ENCODE peak calls at places on chromosome 4, in ten cellular contexts. M is CD8-positive, alpha-beta T cell; P is Peyer's patch; F is HCT116; J is GM23248; K is body of pancreas; L is cardiac muscle cell; A is brain microvascular endothelial cell; C is endodermal cell; Y is aorta. V is an unnamed sample.

GRCh38 chr4:21009956-21010355 is 309.7 kb downstream of the PACRGL start:
- DNase-seq in M (no peak), K (no peak), C (no peak), J (no peak), L (no peak), F (no peak), A (no peak), P (no peak), Y (no peak), V (no peak)

GRCh38 chr4:78612398-78613005 is 60.9 kb downstream of the ANXA3 start:
- DNase-seq in F (no peak), P (peak; percentile 68), M (no peak), A (peak; percentile 46), K (peak; percentile 35), Y (no peak), L (peak; percentile 35), C (no peak), J (peak; percentile 77), V (no peak)

GRCh38 chr4:37431417-37431743 is 186.8 kb downstream of the NWD2 start:
- DNase-seq in A (no peak), J (no peak), M (no peak), L (no peak), K (no peak), C (no peak), P (no peak), Y (no peak), F (no peak), V (no peak)

GRCh38 chr4:6561173-6561516 is 13.8 kb upstream of the MAN2B2 start:
- DNase-seq in F (no peak), A (peak; percentile 11), M (no peak), P (no peak), L (no peak), K (no peak), J (peak; percentile 31), C (no peak), Y (no peak), V (no peak)

GRCh38 chr4:173281001-173281400 is 53.2 kb downstream of the HMGB2 start:
- DNase-seq in C (no peak), F (no peak), P (no peak), Y (no peak), M (no peak), K (no peak), L (no peak), J (no peak), A (no peak), V (no peak)

GRCh38 chr4:143363332-143363731 is 26.7 kb downstream of the GAB1 start:
- DNase-seq in Y (no peak), A (no peak), J (no peak), F (no peak), C (no peak), L (no peak), P (no peak), M (no peak), K (no peak), V (no peak)

GRCh38 chr4:36177946-36178345 is 66.4 kb downstream of the ARAP2 start:
- DNase-seq in C (no peak), K (no peak), A (no peak), J (no peak), L (no peak), Y (no peak), P (no peak), M (no peak), F (no peak), V (no peak)

GRCh38 chr4:180028682-180029081 is 2214.5 kb upstream of the TENM3 start:
- DNase-seq in K (peak; percentile 14), J (no peak), M (no peak), P (peak; percentile 59), C (peak; percentile 89), F (peak; percentile 33), Y (no peak), A (no peak), L (peak; percentile 80), V (no peak)

GRCh38 chr4:124177647-124178425 is 534.7 kb downstream of the ANKRD50 start:
- DNase-seq in A (peak; percentile 38), P (no peak), Y (no peak), J (peak; percentile 89), L (no peak), K (no peak), M (no peak), C (no peak), F (no peak), V (no peak)

GRCh38 chr4:158255727-158256324 is 45.5 kb downstream of the TMEM144 start:
- DNase-seq in P (no peak), C (no peak), Y (no peak), J (peak; percentile 77), K (no peak), L (peak; percentile 61), F (peak; percentile 36), A (peak; percentile 52), M (no peak), V (no peak)

GRCh38 chr4:158410272-158410671 is 111.4 kb upstream of the RXFP1 start:
- DNase-seq in F (peak; percentile 3), L (no peak), M (no peak), J (peak; percentile 49), A (peak; percentile 6), C (no peak), P (no peak), Y (no peak), K (no peak), V (no peak)

GRCh38 chr4:124883642-124884041 is 171.1 kb upstream of the ANKRD50 start:
- DNase-seq in P (no peak), L (no peak), M (no peak), A (peak; percentile 28), C (no peak), Y (no peak), J (peak; percentile 23), F (no peak), K (no peak), V (no peak)

GRCh38 chr4:77911842-77912450 is 49.3 kb downstream of the MRPL1 start:
- DNase-seq in P (no peak), K (no peak), Y (no peak), J (peak; percentile 17), F (no peak), C (no peak), A (no peak), L (no peak), M (no peak), V (no peak)

GRCh38 chr4:48194986-48195773 is 61.1 kb upstream of the TXK start:
- DNase-seq in M (no peak), L (no peak), K (no peak), P (no peak), F (no peak), Y (no peak), A (no peak), J (no peak), C (no peak), V (no peak)

GRCh38 chr4:173991814-173992213 is 291.7 kb downstream of the FBXO8 start:
- DNase-seq in M (no peak), C (no peak), Y (no peak), P (no peak), K (no peak), J (no peak), F (no peak), L (no peak), A (no peak), V (no peak)

GRCh38 chr4:151045907-151046306 is 30.8 kb upstream of the LRBA start:
- DNase-seq in M (no peak), L (peak; percentile 21), P (no peak), K (no peak), Y (no peak), J (no peak), F (peak; percentile 21), C (peak; percentile 64), A (no peak), V (no peak)

GRCh38 chr4:140726776-140727500 is 29.2 kb downstream of the TBC1D9 start:
- DNase-seq in F (no peak), C (no peak), Y (no peak), L (no peak), J (peak; percentile 4), M (no peak), P (no peak), A (peak; percentile 62), K (no peak), V (no peak)
- H3K27ac ChIP-seq in F (no peak overlapping the region), C (no peak overlapping the region), Y (no peak overlapping the region), L (no peak overlapping the region), J (no peak overlapping the region), M (no peak overlapping the region), P (no peak overlapping the region), A (peak overlapping the region; percentile 3), K (no peak overlapping the region), V (no peak overlapping the region)

DNA sequence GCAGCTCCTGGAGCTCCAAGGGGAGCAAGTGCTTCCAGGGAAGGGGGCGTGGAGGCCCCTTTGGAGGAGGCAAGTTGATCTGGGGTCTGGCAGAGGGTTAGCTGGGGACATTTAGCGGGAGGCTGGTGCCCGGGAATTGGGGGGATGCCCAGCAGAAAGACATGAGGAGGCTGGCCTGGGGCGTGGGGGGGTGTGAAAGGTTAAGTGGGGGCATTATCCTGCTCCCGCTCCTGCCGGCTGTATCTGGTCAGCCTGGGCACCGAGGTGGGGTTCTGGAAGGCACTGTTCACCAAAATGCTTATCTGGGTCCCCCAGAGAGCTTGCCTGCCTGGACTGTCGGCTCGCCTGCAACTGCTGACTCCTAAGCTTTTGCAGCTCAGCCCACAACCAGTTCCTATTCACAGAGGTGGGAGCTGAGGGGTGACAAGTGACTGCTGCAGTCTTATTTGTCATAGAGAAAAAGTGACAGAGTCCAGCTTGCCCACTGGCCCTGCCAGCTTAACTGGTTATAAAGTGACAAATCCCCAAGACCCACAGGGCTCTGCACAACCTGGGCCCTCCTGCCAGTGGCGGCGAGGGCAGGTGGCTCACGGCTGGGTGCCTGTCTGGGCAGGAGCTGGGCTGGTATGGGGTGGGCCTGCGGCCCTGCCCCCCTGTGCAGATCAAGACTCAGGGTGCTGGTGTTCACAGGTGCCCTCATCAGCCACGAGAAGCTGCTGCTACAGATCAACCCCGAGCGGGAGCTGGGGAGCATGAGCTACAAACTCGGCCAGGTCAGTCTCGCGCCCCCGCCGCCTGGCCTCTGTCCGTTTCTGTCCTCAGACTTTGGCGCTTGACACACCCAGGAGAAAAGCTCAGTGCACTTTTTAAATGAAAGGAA is 23.7 kb upstream of the MSANTD1 start:
- DNase-seq in L (peak; percentile 53), M (no peak), F (no peak), P (no peak), C (no peak), J (no peak), K (peak; percentile 10), A (no peak), Y (peak; percentile 42), V (no peak)
- H3K36me3 ChIP-seq in L (peaks cover 34% of the 10 kb centered on the region), M (peaks cover 52% of the 10 kb centered on the region), F (peaks cover 19% of the 10 kb centered on the region), P (peaks cover 82% of the 10 kb centered on the region), C (peaks cover 87% of the 10 kb centered on the region), J (peaks cover 8% of the 10 kb centered on the region), K (peaks cover 11% of the 10 kb centered on the region), A (peaks cover 59% of the 10 kb centered on the region), Y (peaks cover 11% of the 10 kb centered on the region), V (peaks cover 56% of the 10 kb centered on the region)

DNA sequence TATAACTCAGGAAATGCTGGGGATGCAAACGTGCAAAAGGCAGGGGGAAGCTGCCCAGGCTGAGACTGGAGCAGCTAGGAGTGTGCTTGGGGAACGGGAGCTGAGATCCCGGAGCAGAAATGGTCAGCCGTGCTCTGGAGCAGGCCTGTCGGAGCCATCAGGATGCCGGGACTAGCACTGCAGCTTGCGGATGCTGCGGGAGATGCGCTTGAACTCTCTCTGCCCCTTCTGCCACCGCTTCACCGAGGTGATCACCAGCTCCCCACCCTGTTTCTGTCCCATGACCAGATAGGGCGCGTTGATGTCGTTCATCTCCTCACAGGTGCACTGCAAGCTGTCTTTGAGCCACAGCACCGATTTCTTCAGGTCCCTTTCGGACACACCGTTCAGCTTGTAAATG is 7.6 kb downstream of the SFRP2 start:
- DNase-seq in A (no peak), M (no peak), C (peak; percentile 57), J (no peak), L (no peak), K (no peak), Y (no peak), P (no peak), F (no peak), V (no peak)
- H3K27ac ChIP-seq in A (no peak overlapping the region), M (no peak overlapping the region), C (peak overlapping the region; percentile 3), J (no peak overlapping the region), L (no peak overlapping the region), K (no peak overlapping the region), Y (no peak overlapping the region), P (no peak overlapping the region), F (no peak overlapping the region), V (no peak overlapping the region)

GRCh38 chr4:67521506-67521905 is 23.8 kb downstream of the CENPC start:
- DNase-seq in M (no peak), C (no peak), Y (no peak), J (no peak), F (no peak), K (no peak), A (no peak), P (no peak), L (no peak), V (no peak)
- H3K36me3 ChIP-seq in M (peaks cover 6% of the 10 kb centered on the region), C (peaks cover 30% of the 10 kb centered on the region), Y (no peaks in the 10 kb centered on the region), J (peaks cover 12% of the 10 kb centered on the region), F (no peaks in the 10 kb centered on the region), K (no peaks in the 10 kb centered on the region), A (peaks cover 10% of the 10 kb centered on the region), P (peaks cover 20% of the 10 kb centered on the region), L (peaks cover 10% of the 10 kb centered on the region), V (peaks cover 7% of the 10 kb centered on the region)